ENCODE peak calls at places on chromosomes 3 and 15, in five cellular contexts. G is breast epithelium, R is fibroblast of mammary gland, I is GM06990, W is sigmoid colon. Q is an unnamed sample.
A peak's percentile ranks its signal among the peaks of the same experiment; 100 is the strongest.

GRCh38 chr3:134029256-134029733 is 430 bp downstream of the SLCO2A1 start:
- DNase-seq in G (no peak), R (no peak), I (no peak), W (no peak), Q (no peak)

GRCh38 chr3:186506846-186507245 is 37.3 kb downstream of the CRYGS start:
- DNase-seq in G (no peak), R (peak; percentile 62), I (no peak), W (no peak), Q (no peak)

GRCh38 chr15:48667701-48668100 is 22.2 kb upstream of the FBN1 start:
- DNase-seq in G (no peak), R (peak; percentile 44), I (no peak), W (no peak), Q (no peak)

GRCh38 chr3:88031543-88032148 is 27.2 kb downstream of the CGGBP1 start:
- DNase-seq in G (no peak), R (peak; percentile 44), I (peak; percentile 12), W (no peak), Q (no peak)

GRCh38 chr15:90988249-90988648 is 6.1 kb downstream of the PRC1 start:
- DNase-seq in G (no peak), R (no peak), I (no peak), W (no peak), Q (no peak)

GRCh38 chr3:45029661-45030060 is 3.6 kb downstream of the CLEC3B start:
- DNase-seq in G (no peak), R (peak; percentile 63), I (no peak), W (no peak), Q (no peak)

GRCh38 chr3:177904661-177905060 is 631.6 kb upstream of the KCNMB2 start:
- DNase-seq in G (no peak), R (peak; percentile 21), I (no peak), W (no peak), Q (no peak)

GRCh38 chr15:75662823-75663519 is 15.3 kb downstream of the SNX33 start:
- DNase-seq in G (no peak), R (no peak), I (no peak), W (no peak), Q (no peak)

GRCh38 chr3:10561942-10562565 is 56.7 kb upstream of the ATP2B2 start:
- DNase-seq in G (no peak), R (no peak), I (no peak), W (peak; percentile 19), Q (no peak)

GRCh38 chr3:72195895-72196294 is 410.9 kb upstream of the PROK2 start:
- DNase-seq in G (no peak), R (no peak), I (no peak), W (no peak), Q (no peak)

GRCh38 chr3:66115858-66116654 is 77.3 kb upstream of the MAGI1 start:
- DNase-seq in G (peak; percentile 55), R (peak; percentile 91), I (no peak), W (peak; percentile 66), Q (peak; percentile 89)

GRCh38 chr3:105730973-105731372 is 137.8 kb downstream of the CBLB start:
- DNase-seq in G (no peak), R (peak; percentile 52), I (peak; percentile 13), W (no peak), Q (no peak)

GRCh38 chr3:23114479-23114878 is 88.6 kb upstream of the UBE2E2 start:
- DNase-seq in G (no peak), R (no peak), I (no peak), W (no peak), Q (no peak)

GRCh38 chr3:134333522-134334181 is 40.6 kb downstream of the AMOTL2 start:
- DNase-seq in G (peak; percentile 28), R (no peak), I (no peak), W (peak; percentile 70), Q (peak; percentile 88)

GRCh38 chr3:25420885-25421284 is 7.2 kb upstream of the RARB start:
- DNase-seq in G (no peak), R (peak; percentile 40), I (no peak), W (no peak), Q (no peak)

GRCh38 chr15:38547255-38547997 is 17.2 kb downstream of the RASGRP1 start:
- DNase-seq in G (no peak), R (peak; percentile 75), I (no peak), W (no peak), Q (no peak)

GRCh38 chr3:36476274-36476942 is 96.1 kb downstream of the STAC start:
- DNase-seq in G (no peak), R (no peak), I (no peak), W (no peak), Q (no peak)

GRCh38 chr3:164572436-164572835 is 505.9 kb downstream of the SI start:
- DNase-seq in G (no peak), R (no peak), I (no peak), W (no peak), Q (no peak)

GRCh38 chr3:119826714-119827113 is 44.8 kb downstream of the NR1I2 start:
- DNase-seq in G (no peak), R (peak; percentile 38), I (no peak), W (no peak), Q (no peak)

GRCh38 chr3:52428151-52429005 is 16.5 kb downstream of the SEMA3G start:
- DNase-seq in G (peak; percentile 56), R (peak; percentile 84), I (no peak), W (peak; percentile 76), Q (peak; percentile 23)

GRCh38 chr3:184602406-184603155 is 41.0 kb downstream of the EPHB3 start:
- DNase-seq in G (no peak), R (no peak), I (no peak), W (peak; percentile 70), Q (no peak)

GRCh38 chr15:63612300-63612699 is 15.1 kb downstream of the FBXL22 start:
- DNase-seq in G (no peak), R (no peak), I (no peak), W (no peak), Q (no peak)

DNA sequence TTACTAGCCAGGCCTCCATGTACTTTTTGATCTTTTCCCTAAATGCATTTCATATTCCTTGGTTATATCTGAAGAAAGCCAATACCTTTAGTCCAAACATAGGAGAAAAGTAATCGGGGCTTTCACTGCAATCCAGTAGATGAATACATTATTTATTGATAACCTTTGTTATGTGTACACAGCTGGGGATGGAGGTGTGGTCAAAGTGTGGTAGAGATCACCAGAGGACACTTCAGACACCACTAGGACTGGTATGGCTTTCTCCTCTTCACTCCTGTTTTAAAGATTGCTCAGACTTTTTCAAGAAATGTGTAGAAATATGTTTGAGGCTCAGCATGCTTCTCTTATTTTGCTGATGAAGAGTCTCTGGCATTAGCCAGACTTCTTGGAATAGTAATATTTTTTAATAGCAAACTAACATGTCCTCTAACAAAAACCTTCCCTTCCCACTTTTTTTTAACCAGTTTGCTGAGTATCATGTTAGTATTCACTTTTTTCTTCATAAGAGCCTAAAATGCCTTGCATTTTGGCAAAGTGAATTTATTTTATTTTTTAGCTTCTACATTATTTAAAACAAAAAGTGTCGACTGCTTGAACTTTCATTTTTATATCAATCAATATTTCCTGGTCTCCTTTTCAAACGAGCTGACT is 65.6 kb upstream of the MBNL1 start:
- DNase-seq in G (no peak), R (no peak), I (no peak), W (no peak), Q (no peak)
- H3K4me3 ChIP-seq in G (peak overlapping the region; percentile 22), R (no peak overlapping the region), I (peak overlapping the region; percentile 29), W (peak overlapping the region; percentile 40), Q (no peak overlapping the region)

DNA sequence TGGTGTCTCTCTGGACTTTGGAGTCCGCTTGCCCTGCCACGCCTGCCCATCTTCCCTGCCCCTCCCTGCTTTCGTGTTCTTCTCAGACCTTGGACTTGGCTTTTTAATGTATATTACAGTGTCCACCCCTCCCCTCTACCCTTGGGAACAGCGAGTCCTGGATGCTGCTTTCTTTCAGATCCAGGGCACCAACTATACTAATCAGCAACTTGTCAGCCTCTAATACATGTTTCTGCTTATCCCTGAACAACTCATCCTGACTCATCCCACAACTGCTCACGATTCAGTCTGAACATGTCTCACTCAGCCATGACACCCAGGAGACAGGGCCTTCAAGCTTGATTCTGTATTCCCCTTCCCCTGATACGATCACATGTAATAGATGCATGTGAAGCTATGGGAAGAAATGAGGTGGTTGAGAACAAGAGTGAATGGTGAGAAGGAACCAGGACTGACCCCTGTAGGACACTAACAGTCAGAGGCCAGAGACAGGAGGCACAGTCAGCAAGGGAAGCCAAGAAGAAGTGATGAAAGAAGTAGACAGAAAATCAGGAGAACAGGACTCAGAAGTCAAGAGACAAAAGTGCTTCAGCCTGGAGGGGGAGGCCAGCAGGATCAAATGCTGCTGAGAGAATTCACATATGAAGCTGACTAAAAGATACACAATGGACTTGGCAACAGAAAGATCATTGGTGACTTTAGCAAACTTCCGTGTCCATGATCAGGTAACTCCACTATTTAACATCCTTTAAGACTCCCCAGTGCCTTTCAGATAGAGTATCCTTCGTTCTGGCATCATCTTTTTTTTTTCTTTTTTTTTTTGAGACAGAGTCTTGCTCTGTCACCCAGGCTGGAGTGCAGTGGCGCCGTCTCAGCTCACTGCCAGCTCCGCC is 35.4 kb downstream of the BCL2L10 start:
- DNase-seq in G (no peak), R (peak; percentile 95), I (no peak), W (no peak), Q (no peak)
- TF ChIP-seq CTCF in G (no peak), R (peak; percentile 21), I (peak; percentile 23), W (no peak), Q (no peak)

GRCh38 chr15:59894835-59895234 is 109.3 kb upstream of the FOXB1 start:
- DNase-seq in G (no peak), R (peak; percentile 5), I (no peak), W (no peak), Q (no peak)

GRCh38 chr15:59896652-59897051 is 107.5 kb upstream of the FOXB1 start:
- DNase-seq in G (no peak), R (no peak), I (no peak), W (no peak), Q (no peak)

GRCh38 chr15:59887211-59887610 is 116.9 kb upstream of the FOXB1 start:
- DNase-seq in G (no peak), R (no peak), I (no peak), W (no peak), Q (no peak)

DNA sequence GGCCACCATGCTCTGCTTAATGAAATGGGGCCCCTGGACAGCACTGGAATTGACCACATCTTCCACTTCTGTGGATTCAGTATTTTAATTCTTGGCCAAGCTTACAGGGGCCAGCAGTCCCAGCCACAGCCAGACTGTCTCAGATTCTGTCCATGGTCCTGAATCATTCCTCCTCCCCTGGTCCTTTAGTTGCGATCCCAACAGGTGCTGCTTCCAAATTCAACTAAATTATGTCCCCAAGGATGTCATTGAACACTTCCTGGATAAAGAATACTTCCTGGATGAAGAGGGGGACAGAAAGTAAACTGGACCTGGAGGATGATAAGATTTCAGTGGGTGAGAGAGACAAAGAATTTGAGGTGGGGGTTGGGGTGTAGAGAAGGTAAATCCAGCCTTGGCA is 111.1 kb upstream of the FOXB1 start:
- DNase-seq in G (no peak), R (peak; percentile 15), I (no peak), W (no peak), Q (no peak)
- H3K4me3 ChIP-seq in G (no peak overlapping the region), R (no peak overlapping the region), I (no peak overlapping the region), W (no peak overlapping the region), Q (no peak overlapping the region)

DNA sequence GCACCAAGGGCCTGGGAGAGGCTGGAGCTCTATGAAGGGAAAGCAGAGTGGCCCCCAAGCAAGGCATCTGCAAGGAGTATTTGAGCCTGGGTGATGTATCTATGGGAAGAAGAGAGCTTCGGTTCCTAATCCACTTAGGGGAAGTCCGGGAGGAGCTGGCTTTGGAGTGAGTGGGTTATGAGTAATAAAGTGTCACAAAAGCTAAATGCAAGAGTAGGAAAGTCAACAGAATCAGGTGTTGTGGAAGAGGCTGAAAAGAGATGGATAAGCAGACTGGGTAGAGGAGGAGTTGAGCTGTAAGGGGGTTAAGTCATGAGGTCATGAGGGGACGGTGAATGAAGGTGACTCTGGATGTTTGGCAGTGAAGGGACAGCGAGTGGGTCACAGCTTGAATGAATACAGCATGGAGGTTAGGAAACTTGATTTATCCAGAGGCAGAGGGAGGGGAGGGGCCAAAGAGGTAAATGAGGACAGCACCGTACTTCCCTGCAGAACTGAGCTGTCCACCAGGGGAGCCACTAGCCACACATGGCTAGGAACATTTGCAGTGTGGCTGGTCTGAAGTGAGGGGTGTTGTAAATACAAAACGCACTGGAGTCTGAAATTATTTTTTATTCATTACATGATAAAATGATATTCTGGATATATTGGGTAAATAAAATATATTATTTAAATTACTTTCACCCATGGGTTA is 83.3 kb downstream of the ADCY5 start:
- DNase-seq in G (no peak), R (no peak), I (no peak), W (peak; percentile 56), Q (no peak)
- TF ChIP-seq CTCF in G (peak; percentile 15), R (peak; percentile 49), I (peak; percentile 30), W (no peak), Q (peak; percentile 27)

Q was measured in AG04449.